ENCODE peak calls at places on chromosomes 7 and 10, in nine cellular contexts. L is fibroblast of lung, C is Peyer's patch, H is right cardiac atrium, S is neural progenitor cell, M is GM23248, N is brain microvascular endothelial cell, D is breast epithelium, X is bronchial epithelial cell. K is an unnamed sample.

GRCh38 chr10:25336330-25336729 is 161.5 kb downstream of the GPR158 start:
- DNase-seq in S (no peak), N (no peak), D (no peak), L (no peak), X (no peak), H (no peak), M (no peak), C (no peak), K (no peak)

GRCh38 chr7:32204361-32205018 is 134.3 kb upstream of the PDE1C start:
- DNase-seq in H (peak; percentile 82), N (peak; percentile 77), X (peak; percentile 65), S (peak; percentile 89), L (peak; percentile 73), D (no peak), C (peak; percentile 62), M (peak; percentile 90), K (peak; percentile 69)

GRCh38 chr10:62352356-62352963 is 21.7 kb upstream of the ZNF365 start:
- DNase-seq in C (no peak), M (peak; percentile 74), N (peak; percentile 59), X (peak; percentile 86), D (no peak), L (peak; percentile 16), H (no peak), S (no peak), K (no peak)

GRCh38 chr10:80537705-80538480 is at the start of gene SH2D4B:
- DNase-seq in X (no peak), L (no peak), S (peak; percentile 27), N (no peak), M (no peak), D (no peak), H (no peak), C (peak; percentile 34), K (no peak)

GRCh38 chr7:44267719-44268413 is 57.5 kb downstream of the CAMK2B start:
- DNase-seq in S (peak; percentile 45), C (no peak), H (no peak), D (no peak), M (no peak), N (no peak), X (no peak), L (no peak), K (peak; percentile 48)

GRCh38 chr10:4568086-4568485 is 257.9 kb upstream of the AKR1E2 start:
- DNase-seq in D (no peak), S (no peak), H (no peak), C (no peak), X (no peak), N (no peak), L (no peak), M (no peak), K (no peak)

GRCh38 chr7:69434350-69434749 is 163.9 kb upstream of the AUTS2 start:
- DNase-seq in M (peak; percentile 65), H (no peak), L (no peak), N (no peak), S (no peak), C (no peak), X (no peak), D (no peak), K (no peak)

GRCh38 chr10:110568055-110568735 is 700 bp downstream of the SMC3 start:
- DNase-seq in S (peak; percentile 80), N (no peak), H (no peak), C (peak; percentile 75), M (peak; percentile 65), X (peak; percentile 4), D (peak; percentile 56), L (peak; percentile 16), K (peak; percentile 52)

GRCh38 chr10:84375011-84375410 is 46.6 kb downstream of the CCSER2 start:
- DNase-seq in C (peak; percentile 51), L (peak; percentile 75), S (peak; percentile 68), X (peak; percentile 64), H (no peak), N (peak; percentile 51), D (no peak), M (peak; percentile 65), K (peak; percentile 20)

GRCh38 chr7:150976529-150977381 is 1.4 kb downstream of the KCNH2 start:
- DNase-seq in D (no peak), N (no peak), H (peak; percentile 77), X (no peak), L (no peak), M (no peak), C (no peak), S (peak; percentile 50), K (peak; percentile 75)
- H3K27me3 ChIP-seq in D (peaks cover 15% of the 10 kb centered on the region), N (peaks cover 77% of the 10 kb centered on the region), H (no peaks in the 10 kb centered on the region), X (peaks cover 34% of the 10 kb centered on the region), L (peaks cover 64% of the 10 kb centered on the region), M (peaks cover 53% of the 10 kb centered on the region), C (no peaks in the 10 kb centered on the region), S (peaks cover 57% of the 10 kb centered on the region), K (no peaks in the 10 kb centered on the region)

GRCh38 chr7:74655324-74655723 is 2.2 kb upstream of the GTF2I start:
- DNase-seq in M (no peak), D (no peak), H (no peak), L (no peak), X (peak; percentile 31), S (no peak), N (no peak), C (no peak), K (no peak)
- H3K4me3 ChIP-seq in M (no peak overlapping the region), D (no peak overlapping the region), H (no peak overlapping the region), L (no peak overlapping the region), X (no peak overlapping the region), S (no peak overlapping the region), N (no peak overlapping the region), C (no peak overlapping the region), K (no peak overlapping the region)

GRCh38 chr10:75401569-75402485 is at the start of gene ZNF503:
- DNase-seq in N (peak; percentile 95), S (peak; percentile 98), H (peak; percentile 99), C (peak; percentile 95), M (peak; percentile 99), D (peak; percentile 94), L (peak; percentile 98), X (peak; percentile 87), K (peak; percentile 98)
- H3K27me3 ChIP-seq in N (peaks cover 38% of the 10 kb centered on the region), S (peaks cover 75% of the 10 kb centered on the region), H (no peaks in the 10 kb centered on the region), C (no peaks in the 10 kb centered on the region), M (no peaks in the 10 kb centered on the region), D (no peaks in the 10 kb centered on the region), L (no peaks in the 10 kb centered on the region), X (no peaks in the 10 kb centered on the region), K (no peaks in the 10 kb centered on the region)

GRCh38 chr7:157482517-157483120 is 145.8 kb downstream of the DNAJB6 start:
- DNase-seq in X (no peak), S (no peak), N (no peak), H (no peak), L (no peak), M (no peak), C (no peak), D (no peak), K (no peak)
- H3K4me3 ChIP-seq in X (no peak overlapping the region), S (no peak overlapping the region), N (no peak overlapping the region), H (no peak overlapping the region), L (no peak overlapping the region), M (no peak overlapping the region), C (no peak overlapping the region), D (no peak overlapping the region), K (no peak overlapping the region)

DNA sequence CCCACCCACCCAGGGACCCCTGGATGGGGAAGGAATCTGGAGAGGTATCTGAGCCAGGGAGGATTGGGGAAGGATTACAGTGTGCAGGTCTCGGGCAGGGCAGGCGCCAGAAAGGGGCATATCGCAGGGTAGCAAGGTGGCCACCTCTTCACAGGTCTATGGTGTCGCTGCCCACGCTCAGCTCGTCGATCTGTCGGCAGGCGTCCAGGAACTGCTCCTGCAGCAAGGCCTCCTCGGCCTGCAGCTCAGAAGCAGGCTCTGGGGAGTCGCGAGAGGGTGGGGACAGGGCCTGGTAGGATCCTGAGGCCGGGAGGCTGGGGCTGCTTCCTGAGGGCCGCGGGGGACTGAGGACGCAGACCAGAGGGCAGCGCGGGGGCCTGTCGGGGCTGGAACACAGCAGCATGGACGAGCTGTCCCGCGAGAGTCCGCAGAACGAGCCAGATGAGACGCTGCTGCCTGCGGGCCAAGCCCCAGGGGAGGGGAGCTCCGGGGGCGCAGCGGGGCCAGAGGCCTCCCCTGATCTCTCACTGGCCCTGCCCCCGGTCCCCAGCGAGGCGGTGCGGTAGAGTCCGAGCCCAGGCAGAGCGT is 7.1 kb upstream of the RBM28 start:
- DNase-seq in D (no peak), M (no peak), L (no peak), C (no peak), H (no peak), N (no peak), X (no peak), S (no peak), K (no peak)
- H3K27me3 ChIP-seq in D (no peaks in the 10 kb centered on the region), M (peaks cover 58% of the 10 kb centered on the region), L (peaks cover 53% of the 10 kb centered on the region), C (no peaks in the 10 kb centered on the region), H (no peaks in the 10 kb centered on the region), N (peaks cover 59% of the 10 kb centered on the region), X (peaks cover 22% of the 10 kb centered on the region), S (peaks cover 86% of the 10 kb centered on the region), K (no peaks in the 10 kb centered on the region)

DNA sequence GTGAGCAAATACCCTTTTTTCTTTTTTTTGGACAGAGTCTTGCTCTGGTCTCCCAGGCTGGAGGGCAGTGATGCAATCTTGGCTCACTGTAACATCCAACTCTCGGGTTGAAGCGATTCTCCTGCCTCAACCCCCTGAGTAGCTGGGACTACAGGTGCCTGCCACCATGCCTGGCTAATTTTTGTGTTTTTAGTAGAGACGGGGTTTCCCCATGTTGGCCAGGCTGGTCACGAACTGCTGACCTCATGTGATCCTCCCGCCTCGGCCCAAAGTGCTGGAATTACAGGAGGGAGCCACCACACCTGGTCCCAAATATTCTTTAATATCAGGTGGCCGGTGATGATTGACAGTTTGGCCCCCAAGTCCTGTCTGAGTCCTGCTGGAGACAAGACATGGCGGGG is 6.6 kb downstream of the LAT2 start:
- DNase-seq in S (no peak), X (no peak), H (no peak), N (no peak), D (no peak), M (no peak), C (no peak), L (no peak), K (no peak)
- H3K4me3 ChIP-seq in S (no peak overlapping the region), X (no peak overlapping the region), H (no peak overlapping the region), N (no peak overlapping the region), D (no peak overlapping the region), M (no peak overlapping the region), C (no peak overlapping the region), L (no peak overlapping the region), K (no peak overlapping the region)

GRCh38 chr10:132489704-132490534 is 47.7 kb upstream of the INPP5A start:
- DNase-seq in C (no peak), L (no peak), D (peak; percentile 28), X (no peak), H (peak; percentile 34), S (no peak), M (no peak), N (no peak), K (no peak)
- H3K27me3 ChIP-seq in C (no peaks in the 10 kb centered on the region), L (peaks cover 6% of the 10 kb centered on the region), D (no peaks in the 10 kb centered on the region), X (no peaks in the 10 kb centered on the region), H (no peaks in the 10 kb centered on the region), S (no peaks in the 10 kb centered on the region), M (peaks cover 8% of the 10 kb centered on the region), N (no peaks in the 10 kb centered on the region), K (no peaks in the 10 kb centered on the region)

K was measured in WERI-Rb-1.